ENCODE peak calls at places on chromosome 22, in nine cellular contexts. I is HFF-Myc, M is mesothelial cell of epicardium, V is epithelial cell of esophagus, W is NCI-H510A, O is right lobe of liver, U is sigmoid colon, N is suprapubic skin, E is MV-4-11. K is an unnamed sample.

GRCh38 chr22:17101475-17102296 is 16.9 kb downstream of the IL17RA start:
- DNase-seq in I (no peak), M (no peak), V (no peak), W (no peak), O (no peak), U (peak), N (no peak), E (no peak), K (no peak)

GRCh38 chr22:48099671-48100070 is 1337.2 kb downstream of the TBC1D22A start:
- DNase-seq in I (no peak), M (peak), V (no peak), W (no peak), O (no peak), U (peak), N (peak), E (no peak), K (no peak)

GRCh38 chr22:44669725-44670027 is 32.3 kb upstream of the PRR5 start:
- DNase-seq in I (no peak), M (no peak), V (peak), W (no peak), O (no peak), U (no peak), N (no peak), E (peak), K (peak)

GRCh38 chr22:44402196-44403111 is 89.7 kb upstream of the SHISAL1 start:
- DNase-seq in I (no peak), M (peak), V (no peak), W (no peak), O (no peak), U (peak), N (no peak), E (no peak), K (no peak)

GRCh38 chr22:50529416-50530279 is at the start of gene TYMP:
- DNase-seq in I (no peak), M (no peak), V (peak), W (no peak), O (peak), U (peak), N (no peak), E (peak), K (no peak)

GRCh38 chr22:37079668-37080171 is 28.2 kb downstream of the KCTD17 start:
- DNase-seq in I (no peak), M (no peak), V (no peak), W (no peak), O (no peak), U (no peak), N (no peak), E (peak), K (peak)

GRCh38 chr22:29748248-29748893 is 18.4 kb downstream of the ZMAT5 start:
- DNase-seq in I (no peak), M (no peak), V (peak), W (no peak), O (no peak), U (no peak), N (no peak), E (no peak), K (no peak)

GRCh38 chr22:49372111-49372529 is 455.6 kb downstream of the BRD1 start:
- DNase-seq in I (no peak), M (peak), V (no peak), W (no peak), O (no peak), U (no peak), N (peak), E (no peak), K (no peak)

GRCh38 chr22:49100764-49101163 is 726.9 kb downstream of the BRD1 start:
- DNase-seq in I (no peak), M (no peak), V (no peak), W (no peak), O (no peak), U (no peak), N (no peak), E (no peak), K (no peak)

GRCh38 chr22:43008509-43008908 is 6.4 kb downstream of the PACSIN2 start:
- DNase-seq in I (no peak), M (no peak), V (no peak), W (no peak), O (no peak), U (no peak), N (no peak), E (no peak), K (no peak)

GRCh38 chr22:45742866-45743450 is 71.3 kb downstream of the ATXN10 start:
- DNase-seq in I (no peak), M (no peak), V (peak), W (peak), O (peak), U (no peak), N (no peak), E (peak), K (no peak)

GRCh38 chr22:48705917-48706605 is 1121.6 kb downstream of the BRD1 start:
- DNase-seq in I (no peak), M (no peak), V (no peak), W (no peak), O (no peak), U (peak), N (no peak), E (no peak), K (no peak)

GRCh38 chr22:37486224-37486845 is at the start of gene MFNG:
- DNase-seq in I (no peak), M (no peak), V (peak), W (no peak), O (peak), U (peak), N (no peak), E (peak), K (peak)

GRCh38 chr22:35572552-35572951 is 31.9 kb downstream of the RASD2 start:
- DNase-seq in I (no peak), M (no peak), V (no peak), W (no peak), O (no peak), U (no peak), N (no peak), E (no peak), K (no peak)